ENCODE peak calls at places on chromosomes 13 and 19, in four cellular contexts. A is mesothelial cell of epicardium, L is fibroblast of lung, K is endothelial cell. C is an unnamed sample.

GRCh38 chr19:11152318-11153062 is 3.1 kb downstream of the SPC24 start:
- DNase-seq in A (no peak), L (peak), K (no peak), C (no peak)

GRCh38 chr19:36939153-36939552 is 23.0 kb downstream of the ZNF568 start:
- DNase-seq in A (no peak), L (no peak), K (no peak), C (no peak)

GRCh38 chr19:48724796-48725753 is 5.5 kb upstream of the MAMSTR start:
- DNase-seq in A (peak), L (peak), K (peak), C (no peak)

GRCh38 chr13:24742294-24742693 is 21.7 kb upstream of the RNF17 start:
- DNase-seq in A (no peak), L (no peak), K (no peak), C (no peak)

GRCh38 chr19:2149980-2150793 is 1.2 kb downstream of the AP3D1 start:
- DNase-seq in A (no peak), L (no peak), K (peak), C (no peak)

GRCh38 chr19:8592231-8593009 is 15.2 kb upstream of the MYO1F start:
- DNase-seq in A (peak), L (peak), K (peak), C (no peak)

GRCh38 chr19:48443731-48444128 is 2.1 kb upstream of the GRWD1 start:
- DNase-seq in A (no peak), L (no peak), K (no peak), C (no peak)

GRCh38 chr13:96388598-96388997 is 298.7 kb downstream of the HS6ST3 start:
- DNase-seq in A (no peak), L (no peak), K (no peak), C (no peak)

GRCh38 chr13:102466836-102467235 is 65.0 kb upstream of the FGF14 start:
- DNase-seq in A (no peak), L (no peak), K (no peak), C (no peak)

GRCh38 chr13:48978942-48979601 is 3.4 kb downstream of the FNDC3A start:
- DNase-seq in A (no peak), L (no peak), K (no peak), C (no peak)

GRCh38 chr19:46225558-46226004 is 4.0 kb upstream of the IGFL1 start:
- DNase-seq in A (no peak), L (peak), K (peak), C (no peak)

GRCh38 chr13:45490068-45490467 is 25.3 kb downstream of the COG3 start:
- DNase-seq in A (no peak), L (no peak), K (no peak), C (no peak)

GRCh38 chr13:104008075-104008474 is 941.9 kb upstream of the SLC10A2 start:
- DNase-seq in A (no peak), L (no peak), K (no peak), C (no peak)

GRCh38 chr13:25468330-25469178 is 96.8 kb downstream of the ATP8A2 start:
- DNase-seq in A (peak), L (no peak), K (peak), C (peak)

GRCh38 chr13:30865131-30866009 is 40.7 kb upstream of the MEDAG start:
- DNase-seq in A (peak), L (peak), K (peak), C (peak)

GRCh38 chr19:6010107-6010506 is 32.2 kb upstream of the RANBP3 start:
- DNase-seq in A (no peak), L (no peak), K (no peak), C (no peak)

GRCh38 chr13:108154421-108154858 is 60.9 kb downstream of the LIG4 start:
- DNase-seq in A (no peak), L (no peak), K (no peak), C (no peak)

GRCh38 chr19:33434886-33435705 is 61.6 kb downstream of the CEBPG start:
- DNase-seq in A (no peak), L (peak), K (no peak), C (no peak)

GRCh38 chr19:50639121-50640112 is at the start of gene SYT3:
- DNase-seq in A (peak), L (peak), K (no peak), C (peak)

GRCh38 chr13:45086484-45086883 is 33.8 kb upstream of the GTF2F2 start:
- DNase-seq in A (no peak), L (no peak), K (no peak), C (no peak)

GRCh38 chr13:21685485-21686064 is 14.7 kb downstream of the FGF9 start:
- DNase-seq in A (no peak), L (no peak), K (no peak), C (no peak)

GRCh38 chr19:32811151-32811550 is 58.4 kb downstream of the SLC7A9 start:
- DNase-seq in A (no peak), L (no peak), K (no peak), C (no peak)

GRCh38 chr13:100323937-100324336 is 235.0 kb downstream of the PCCA start:
- DNase-seq in A (no peak), L (no peak), K (no peak), C (no peak)

GRCh38 chr13:29911781-29912478 is 61.5 kb upstream of the UBL3 start:
- DNase-seq in A (no peak), L (no peak), K (no peak), C (no peak)

GRCh38 chr13:61728468-61728867 is 312.8 kb upstream of the PCDH20 start:
- DNase-seq in A (no peak), L (peak), K (no peak), C (no peak)

GRCh38 chr19:46787331-46788100 is 878 bp downstream of the SLC1A5 start:
- DNase-seq in A (peak), L (peak), K (peak), C (peak)

GRCh38 chr13:21326155-21327030 is 132.7 kb downstream of the ZDHHC20 start:
- DNase-seq in A (peak), L (peak), K (no peak), C (no peak)

DNA sequence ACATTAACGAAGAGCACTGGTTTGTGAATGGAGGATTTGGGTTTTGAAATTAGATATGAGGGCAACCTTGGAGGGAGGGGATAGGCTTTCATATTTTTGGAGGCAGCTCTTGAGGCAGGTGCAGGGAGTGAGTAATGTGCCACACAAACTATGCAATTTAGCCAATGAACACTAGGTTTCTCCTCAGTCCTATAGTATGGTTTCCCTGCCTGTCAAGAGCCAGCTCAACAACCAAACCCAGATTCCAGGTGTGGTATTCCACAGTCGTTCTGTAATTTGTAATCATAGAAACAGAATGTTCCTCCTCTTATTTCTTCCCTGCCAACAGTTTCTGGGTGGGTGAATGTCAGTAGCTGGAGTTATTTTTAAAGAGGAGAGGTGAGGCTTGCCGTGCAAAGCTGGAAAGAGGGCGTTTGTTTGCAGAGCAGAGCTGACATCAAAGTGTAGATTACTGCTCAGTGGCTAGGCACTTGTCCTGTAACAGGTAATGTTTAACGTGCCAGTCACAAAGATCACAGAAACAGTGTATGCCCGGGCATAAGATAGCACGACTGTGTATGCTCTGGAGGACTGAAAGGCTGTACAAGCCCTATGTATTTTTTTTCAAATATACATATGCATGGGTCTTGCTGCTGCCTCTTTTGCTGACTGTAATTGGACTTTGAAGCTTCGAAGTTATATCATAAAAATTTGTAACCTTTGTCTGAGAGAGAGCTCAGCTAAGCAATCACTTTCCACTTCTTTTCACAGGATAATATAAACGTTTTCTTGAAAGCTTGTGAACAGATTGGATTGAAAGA is 124.3 kb downstream of the LMO7 start:
- DNase-seq in A (no peak), L (peak), K (no peak), C (no peak)
- TF ChIP-seq CTCF in A (no peak), L (no peak), K (no peak), C (no peak)

GRCh38 chr13:37270206-37271001 is 164.9 kb upstream of the CSNK1A1L start:
- DNase-seq in A (no peak), L (peak), K (no peak), C (no peak)
- TF ChIP-seq CTCF in A (no peak), L (peak), K (no peak), C (no peak)

GRCh38 chr19:3599776-3600183 is 6.9 kb downstream of the TBXA2R start:
- DNase-seq in A (no peak), L (no peak), K (peak), C (no peak)
- TF ChIP-seq CTCF in A (no peak), L (no peak), K (peak), C (no peak)

DNA sequence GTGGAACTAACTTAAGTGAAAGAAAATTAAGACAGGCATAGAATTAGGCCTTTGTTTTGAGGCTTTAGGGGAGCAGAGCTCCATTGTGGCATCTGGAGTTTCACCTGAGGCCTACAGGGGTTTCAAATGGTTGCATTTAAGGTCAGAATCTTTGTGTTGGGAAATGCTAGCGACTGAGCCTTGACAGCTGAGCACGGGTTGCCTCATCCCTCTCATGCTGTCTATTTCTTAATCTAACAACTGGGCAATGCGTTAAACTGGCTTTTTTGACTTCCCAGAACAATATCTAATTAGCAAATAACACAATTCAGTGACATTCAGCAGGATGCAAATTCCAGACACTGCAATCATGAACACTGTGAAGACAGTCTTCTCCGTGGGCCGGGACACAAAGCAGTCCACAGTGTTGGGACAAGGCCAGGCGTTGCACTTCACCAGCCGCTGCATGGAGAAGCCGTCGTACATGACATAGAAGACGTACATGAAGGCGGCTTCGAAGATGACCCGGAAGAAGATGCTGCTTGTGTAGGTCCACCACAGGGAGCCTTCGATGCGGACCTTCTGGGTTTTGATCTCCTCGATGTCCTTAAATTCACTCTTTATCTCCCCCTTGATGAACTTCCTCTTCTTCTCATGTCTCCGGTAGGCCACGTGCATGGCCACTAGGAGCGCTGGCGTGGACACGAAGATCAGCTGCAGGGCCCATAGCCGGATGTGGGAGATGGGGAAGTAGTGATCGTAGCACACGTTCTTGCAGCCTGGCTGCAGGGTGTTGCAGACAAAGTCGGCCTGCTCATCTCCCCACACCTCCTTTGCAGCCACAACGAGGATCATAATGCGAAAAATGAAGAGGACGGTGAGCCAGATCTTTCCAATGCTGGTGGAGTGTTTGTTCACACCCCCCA is 3.8 kb downstream of the GJB2 start:
- DNase-seq in A (no peak), L (no peak), K (no peak), C (no peak)
- TF ChIP-seq CTCF in A (no peak), L (peak), K (peak), C (no peak)

GRCh38 chr13:98108330-98108729 is 34.6 kb upstream of the FARP1 start:
- DNase-seq in A (no peak), L (no peak), K (no peak), C (no peak)

GRCh38 chr13:98105929-98106336 is 37.0 kb upstream of the FARP1 start:
- DNase-seq in A (no peak), L (peak), K (no peak), C (no peak)

GRCh38 chr13:98099627-98100026 is 43.3 kb upstream of the FARP1 start:
- DNase-seq in A (no peak), L (no peak), K (no peak), C (no peak)

GRCh38 chr13:98103531-98103930 is 39.4 kb upstream of the FARP1 start:
- DNase-seq in A (no peak), L (no peak), K (no peak), C (no peak)

GRCh38 chr13:98103942-98104880 is 38.7 kb upstream of the FARP1 start:
- DNase-seq in A (no peak), L (peak), K (no peak), C (no peak)
- TF ChIP-seq CTCF in A (peak), L (peak), K (peak), C (no peak)

GRCh38 chr19:44582581-44583265 is 30.6 kb upstream of the IGSF23 start:
- DNase-seq in A (no peak), L (peak), K (peak), C (no peak)
- TF ChIP-seq CTCF in A (peak), L (peak), K (peak), C (peak)

GRCh38 chr13:112575680-112576079 is 12.3 kb downstream of the TUBGCP3 start:
- DNase-seq in A (no peak), L (peak), K (no peak), C (no peak)
- TF ChIP-seq CTCF in A (no peak), L (no peak), K (no peak), C (no peak)

C was measured in D721Med.